ENCODE peak calls at places on chromosomes 7 and 10, in six cellular contexts. One of them, this sample, is unnamed.

GRCh38 chr10:29804025-29804852 is 169.5 kb upstream of the SVIL start:
- DNase-seq in RCC 7860: peak
- DNase-seq in adipocyte: peak
- DNase-seq in stimulated activated CD4-positive, alpha-beta T cell treated with anti-CD3 and anti-CD28 coated beads, Interleukin-1b, Interleukin-23, amount 100 ng/mL, for 4 hours: no peak
- DNase-seq in neural progenitor cell: no peak
- DNase-seq in activated CD4-positive, alpha-beta T cell treated with anti-CD3 and anti-CD28 coated beads, Interleukin-2, amount 50 U/mL, for 24 hours: no peak
- DNase-seq in this sample: no peak

GRCh38 chr10:102522874-102523249 is 19.1 kb downstream of the SUFU start:
- DNase-seq in RCC 7860: no peak
- DNase-seq in adipocyte: no peak
- DNase-seq in stimulated activated CD4-positive, alpha-beta T cell treated with anti-CD3 and anti-CD28 coated beads, Interleukin-1b, Interleukin-23, amount 100 ng/mL, for 4 hours: no peak
- DNase-seq in neural progenitor cell: no peak
- DNase-seq in activated CD4-positive, alpha-beta T cell treated with anti-CD3 and anti-CD28 coated beads, Interleukin-2, amount 50 U/mL, for 24 hours: no peak
- DNase-seq in this sample: no peak

GRCh38 chr7:47040795-47041194 is 541.1 kb downstream of the TNS3 start:
- DNase-seq in RCC 7860: no peak
- DNase-seq in adipocyte: no peak
- DNase-seq in stimulated activated CD4-positive, alpha-beta T cell treated with anti-CD3 and anti-CD28 coated beads, Interleukin-1b, Interleukin-23, amount 100 ng/mL, for 4 hours: no peak
- DNase-seq in neural progenitor cell: no peak
- DNase-seq in activated CD4-positive, alpha-beta T cell treated with anti-CD3 and anti-CD28 coated beads, Interleukin-2, amount 50 U/mL, for 24 hours: no peak
- DNase-seq in this sample: no peak

GRCh38 chr7:129784783-129785456 is 167.8 kb downstream of the UBE2H start:
- DNase-seq in RCC 7860: no peak
- DNase-seq in adipocyte: no peak
- DNase-seq in stimulated activated CD4-positive, alpha-beta T cell treated with anti-CD3 and anti-CD28 coated beads, Interleukin-1b, Interleukin-23, amount 100 ng/mL, for 4 hours: no peak
- DNase-seq in neural progenitor cell: peak
- DNase-seq in activated CD4-positive, alpha-beta T cell treated with anti-CD3 and anti-CD28 coated beads, Interleukin-2, amount 50 U/mL, for 24 hours: no peak
- DNase-seq in this sample: peak

GRCh38 chr10:47419421-47419820 is 35.3 kb upstream of the ZNF488 start:
- DNase-seq in RCC 7860: no peak
- DNase-seq in adipocyte: no peak
- DNase-seq in stimulated activated CD4-positive, alpha-beta T cell treated with anti-CD3 and anti-CD28 coated beads, Interleukin-1b, Interleukin-23, amount 100 ng/mL, for 4 hours: no peak
- DNase-seq in neural progenitor cell: no peak
- DNase-seq in activated CD4-positive, alpha-beta T cell treated with anti-CD3 and anti-CD28 coated beads, Interleukin-2, amount 50 U/mL, for 24 hours: no peak
- DNase-seq in this sample: no peak

GRCh38 chr10:84008878-84009277 is 130.4 kb upstream of the GHITM start:
- DNase-seq in RCC 7860: no peak
- DNase-seq in adipocyte: peak
- DNase-seq in stimulated activated CD4-positive, alpha-beta T cell treated with anti-CD3 and anti-CD28 coated beads, Interleukin-1b, Interleukin-23, amount 100 ng/mL, for 4 hours: no peak
- DNase-seq in neural progenitor cell: peak
- DNase-seq in activated CD4-positive, alpha-beta T cell treated with anti-CD3 and anti-CD28 coated beads, Interleukin-2, amount 50 U/mL, for 24 hours: no peak
- DNase-seq in this sample: no peak

GRCh38 chr10:117622471-117623184 is 80.1 kb downstream of the EMX2 start:
- DNase-seq in RCC 7860: no peak
- DNase-seq in adipocyte: no peak
- DNase-seq in stimulated activated CD4-positive, alpha-beta T cell treated with anti-CD3 and anti-CD28 coated beads, Interleukin-1b, Interleukin-23, amount 100 ng/mL, for 4 hours: no peak
- DNase-seq in neural progenitor cell: no peak
- DNase-seq in activated CD4-positive, alpha-beta T cell treated with anti-CD3 and anti-CD28 coated beads, Interleukin-2, amount 50 U/mL, for 24 hours: no peak
- DNase-seq in this sample: no peak

GRCh38 chr10:91883549-91884542 is 25.4 kb downstream of the FGFBP3 start:
- DNase-seq in RCC 7860: no peak
- DNase-seq in adipocyte: peak
- DNase-seq in stimulated activated CD4-positive, alpha-beta T cell treated with anti-CD3 and anti-CD28 coated beads, Interleukin-1b, Interleukin-23, amount 100 ng/mL, for 4 hours: no peak
- DNase-seq in neural progenitor cell: peak
- DNase-seq in activated CD4-positive, alpha-beta T cell treated with anti-CD3 and anti-CD28 coated beads, Interleukin-2, amount 50 U/mL, for 24 hours: no peak
- DNase-seq in this sample: peak

GRCh38 chr10:14736600-14737081 is 38.1 kb downstream of the FAM107B start:
- DNase-seq in RCC 7860: peak
- DNase-seq in adipocyte: peak
- DNase-seq in stimulated activated CD4-positive, alpha-beta T cell treated with anti-CD3 and anti-CD28 coated beads, Interleukin-1b, Interleukin-23, amount 100 ng/mL, for 4 hours: no peak
- DNase-seq in neural progenitor cell: peak
- DNase-seq in activated CD4-positive, alpha-beta T cell treated with anti-CD3 and anti-CD28 coated beads, Interleukin-2, amount 50 U/mL, for 24 hours: no peak
- DNase-seq in this sample: peak

GRCh38 chr7:5216931-5217330 is 26.9 kb downstream of the WIPI2 start:
- DNase-seq in RCC 7860: no peak
- DNase-seq in adipocyte: no peak
- DNase-seq in stimulated activated CD4-positive, alpha-beta T cell treated with anti-CD3 and anti-CD28 coated beads, Interleukin-1b, Interleukin-23, amount 100 ng/mL, for 4 hours: no peak
- DNase-seq in neural progenitor cell: no peak
- DNase-seq in activated CD4-positive, alpha-beta T cell treated with anti-CD3 and anti-CD28 coated beads, Interleukin-2, amount 50 U/mL, for 24 hours: no peak
- DNase-seq in this sample: no peak

GRCh38 chr7:22723171-22723601 is 3.8 kb upstream of the IL6 start:
- DNase-seq in RCC 7860: peak
- DNase-seq in adipocyte: peak
- DNase-seq in stimulated activated CD4-positive, alpha-beta T cell treated with anti-CD3 and anti-CD28 coated beads, Interleukin-1b, Interleukin-23, amount 100 ng/mL, for 4 hours: no peak
- DNase-seq in neural progenitor cell: no peak
- DNase-seq in activated CD4-positive, alpha-beta T cell treated with anti-CD3 and anti-CD28 coated beads, Interleukin-2, amount 50 U/mL, for 24 hours: no peak
- DNase-seq in this sample: no peak

GRCh38 chr10:97499561-97500296 is 1.0 kb downstream of the UBTD1 start:
- DNase-seq in RCC 7860: no peak
- DNase-seq in adipocyte: peak
- DNase-seq in stimulated activated CD4-positive, alpha-beta T cell treated with anti-CD3 and anti-CD28 coated beads, Interleukin-1b, Interleukin-23, amount 100 ng/mL, for 4 hours: no peak
- DNase-seq in neural progenitor cell: peak
- DNase-seq in activated CD4-positive, alpha-beta T cell treated with anti-CD3 and anti-CD28 coated beads, Interleukin-2, amount 50 U/mL, for 24 hours: no peak
- DNase-seq in this sample: peak

GRCh38 chr7:149414171-149414570 is 46.7 kb downstream of the ZNF777 start:
- DNase-seq in RCC 7860: no peak
- DNase-seq in adipocyte: no peak
- DNase-seq in stimulated activated CD4-positive, alpha-beta T cell treated with anti-CD3 and anti-CD28 coated beads, Interleukin-1b, Interleukin-23, amount 100 ng/mL, for 4 hours: no peak
- DNase-seq in neural progenitor cell: no peak
- DNase-seq in activated CD4-positive, alpha-beta T cell treated with anti-CD3 and anti-CD28 coated beads, Interleukin-2, amount 50 U/mL, for 24 hours: no peak
- DNase-seq in this sample: no peak

GRCh38 chr10:133476641-133476990 is 22.9 kb downstream of the SCART1 start:
- DNase-seq in RCC 7860: no peak
- DNase-seq in adipocyte: no peak
- DNase-seq in stimulated activated CD4-positive, alpha-beta T cell treated with anti-CD3 and anti-CD28 coated beads, Interleukin-1b, Interleukin-23, amount 100 ng/mL, for 4 hours: no peak
- DNase-seq in neural progenitor cell: no peak
- DNase-seq in activated CD4-positive, alpha-beta T cell treated with anti-CD3 and anti-CD28 coated beads, Interleukin-2, amount 50 U/mL, for 24 hours: no peak
- DNase-seq in this sample: no peak

GRCh38 chr7:27868117-27868516 is 128.2 kb downstream of the TAX1BP1 start:
- DNase-seq in RCC 7860: peak
- DNase-seq in adipocyte: no peak
- DNase-seq in stimulated activated CD4-positive, alpha-beta T cell treated with anti-CD3 and anti-CD28 coated beads, Interleukin-1b, Interleukin-23, amount 100 ng/mL, for 4 hours: no peak
- DNase-seq in neural progenitor cell: no peak
- DNase-seq in activated CD4-positive, alpha-beta T cell treated with anti-CD3 and anti-CD28 coated beads, Interleukin-2, amount 50 U/mL, for 24 hours: no peak
- DNase-seq in this sample: peak

GRCh38 chr7:38700111-38700510 is 68.9 kb upstream of the AMPH start:
- DNase-seq in RCC 7860: no peak
- DNase-seq in adipocyte: no peak
- DNase-seq in stimulated activated CD4-positive, alpha-beta T cell treated with anti-CD3 and anti-CD28 coated beads, Interleukin-1b, Interleukin-23, amount 100 ng/mL, for 4 hours: no peak
- DNase-seq in neural progenitor cell: no peak
- DNase-seq in activated CD4-positive, alpha-beta T cell treated with anti-CD3 and anti-CD28 coated beads, Interleukin-2, amount 50 U/mL, for 24 hours: no peak
- DNase-seq in this sample: no peak

GRCh38 chr7:128041203-128041602 is 10.0 kb upstream of the LRRC4 start:
- DNase-seq in RCC 7860: peak
- DNase-seq in adipocyte: peak
- DNase-seq in stimulated activated CD4-positive, alpha-beta T cell treated with anti-CD3 and anti-CD28 coated beads, Interleukin-1b, Interleukin-23, amount 100 ng/mL, for 4 hours: no peak
- DNase-seq in neural progenitor cell: no peak
- DNase-seq in activated CD4-positive, alpha-beta T cell treated with anti-CD3 and anti-CD28 coated beads, Interleukin-2, amount 50 U/mL, for 24 hours: no peak
- DNase-seq in this sample: no peak

GRCh38 chr7:140672382-140673062 is at the start of gene ADCK2:
- DNase-seq in RCC 7860: peak
- DNase-seq in adipocyte: peak
- DNase-seq in stimulated activated CD4-positive, alpha-beta T cell treated with anti-CD3 and anti-CD28 coated beads, Interleukin-1b, Interleukin-23, amount 100 ng/mL, for 4 hours: peak
- DNase-seq in neural progenitor cell: peak
- DNase-seq in activated CD4-positive, alpha-beta T cell treated with anti-CD3 and anti-CD28 coated beads, Interleukin-2, amount 50 U/mL, for 24 hours: peak
- DNase-seq in this sample: peak

This sample was measured in retina.